ENCODE peak calls at places on chromosomes 16 and 17, in six cellular contexts. One of them, this sample, is unnamed.
A peak's percentile ranks its signal among the peaks of the same experiment; 100 is the strongest.

GRCh38 chr16:53261276-53261675 is 173.0 kb upstream of the RBL2 start:
- DNase-seq in AG08396: no peak
- DNase-seq in GM06990: no peak
- DNase-seq in NCI-H2107: no peak
- DNase-seq in head of caudate nucleus: no peak
- DNase-seq in brain pericyte: no peak
- DNase-seq in this sample: no peak

GRCh38 chr17:2232244-2232638 is 71.3 kb downstream of the SMG6 start:
- DNase-seq in AG08396: no peak
- DNase-seq in GM06990: no peak
- DNase-seq in NCI-H2107: no peak
- DNase-seq in head of caudate nucleus: no peak
- DNase-seq in brain pericyte: no peak
- DNase-seq in this sample: no peak

GRCh38 chr17:31068291-31068690 is 26.5 kb upstream of the NF1 start:
- DNase-seq in AG08396: no peak
- DNase-seq in GM06990: peak; percentile 20
- DNase-seq in NCI-H2107: no peak
- DNase-seq in head of caudate nucleus: peak; percentile 31
- DNase-seq in brain pericyte: no peak
- DNase-seq in this sample: peak; percentile 26

GRCh38 chr17:73203135-73203787 is 10.4 kb downstream of the COG1 start:
- DNase-seq in AG08396: no peak
- DNase-seq in GM06990: no peak
- DNase-seq in NCI-H2107: no peak
- DNase-seq in head of caudate nucleus: no peak
- DNase-seq in brain pericyte: no peak
- DNase-seq in this sample: no peak

GRCh38 chr16:87954361-87954760 is 3.1 kb downstream of the BANP start:
- DNase-seq in AG08396: no peak
- DNase-seq in GM06990: no peak
- DNase-seq in NCI-H2107: no peak
- DNase-seq in head of caudate nucleus: no peak
- DNase-seq in brain pericyte: no peak
- DNase-seq in this sample: no peak

GRCh38 chr17:12489307-12489706 is 176.4 kb upstream of the MYOCD start:
- DNase-seq in AG08396: no peak
- DNase-seq in GM06990: no peak
- DNase-seq in NCI-H2107: no peak
- DNase-seq in head of caudate nucleus: no peak
- DNase-seq in brain pericyte: no peak
- DNase-seq in this sample: no peak

GRCh38 chr17:40560592-40561293 is 4.5 kb downstream of the CCR7 start:
- DNase-seq in AG08396: no peak
- DNase-seq in GM06990: peak; percentile 91
- DNase-seq in NCI-H2107: no peak
- DNase-seq in head of caudate nucleus: no peak
- DNase-seq in brain pericyte: no peak
- DNase-seq in this sample: peak; percentile 71

GRCh38 chr17:76586741-76587487 is 1.3 kb upstream of the ST6GALNAC2 start:
- DNase-seq in AG08396: no peak
- DNase-seq in GM06990: no peak
- DNase-seq in NCI-H2107: peak; percentile 26
- DNase-seq in head of caudate nucleus: peak; percentile 14
- DNase-seq in brain pericyte: no peak
- DNase-seq in this sample: no peak

GRCh38 chr16:77732241-77732946 is 10.1 kb downstream of the NUDT7 start:
- DNase-seq in AG08396: no peak
- DNase-seq in GM06990: no peak
- DNase-seq in NCI-H2107: no peak
- DNase-seq in head of caudate nucleus: no peak
- DNase-seq in brain pericyte: no peak
- DNase-seq in this sample: no peak

GRCh38 chr16:673399-673991 is 2.0 kb upstream of the RHBDL1 start:
- DNase-seq in AG08396: no peak
- DNase-seq in GM06990: no peak
- DNase-seq in NCI-H2107: no peak
- DNase-seq in head of caudate nucleus: no peak
- DNase-seq in brain pericyte: no peak
- DNase-seq in this sample: no peak

GRCh38 chr16:86663691-86664517 is 85.6 kb downstream of the FOXL1 start:
- DNase-seq in AG08396: no peak
- DNase-seq in GM06990: no peak
- DNase-seq in NCI-H2107: no peak
- DNase-seq in head of caudate nucleus: no peak
- DNase-seq in brain pericyte: no peak
- DNase-seq in this sample: no peak

GRCh38 chr16:50153648-50154368 is 702 bp downstream of the TENT4B start:
- DNase-seq in AG08396: peak; percentile 57
- DNase-seq in GM06990: peak; percentile 60
- DNase-seq in NCI-H2107: no peak
- DNase-seq in head of caudate nucleus: peak; percentile 9
- DNase-seq in brain pericyte: no peak
- DNase-seq in this sample: peak; percentile 32

GRCh38 chr16:51152691-51153261 is 1.7 kb upstream of the SALL1 start:
- DNase-seq in AG08396: peak; percentile 60
- DNase-seq in GM06990: no peak
- DNase-seq in NCI-H2107: no peak
- DNase-seq in head of caudate nucleus: peak; percentile 32
- DNase-seq in brain pericyte: no peak
- DNase-seq in this sample: no peak

GRCh38 chr17:40191237-40192208 is 14.3 kb downstream of the RAPGEFL1 start:
- DNase-seq in AG08396: peak; percentile 85
- DNase-seq in GM06990: peak; percentile 77
- DNase-seq in NCI-H2107: peak; percentile 41
- DNase-seq in head of caudate nucleus: peak; percentile 81
- DNase-seq in brain pericyte: no peak
- DNase-seq in this sample: peak; percentile 68

GRCh38 chr17:80262291-80262690 is 1.6 kb downstream of the RNF213 start:
- DNase-seq in AG08396: no peak
- DNase-seq in GM06990: no peak
- DNase-seq in NCI-H2107: no peak
- DNase-seq in head of caudate nucleus: no peak
- DNase-seq in brain pericyte: no peak
- DNase-seq in this sample: no peak

GRCh38 chr16:4521971-4522623 is 16.5 kb downstream of the CDIP1 start:
- DNase-seq in AG08396: no peak
- DNase-seq in GM06990: no peak
- DNase-seq in NCI-H2107: peak; percentile 89
- DNase-seq in head of caudate nucleus: peak; percentile 87
- DNase-seq in brain pericyte: peak; percentile 84
- DNase-seq in this sample: no peak

GRCh38 chr17:47978324-47978723 is 7.4 kb downstream of the CDK5RAP3 start:
- DNase-seq in AG08396: peak; percentile 80
- DNase-seq in GM06990: no peak
- DNase-seq in NCI-H2107: peak; percentile 52
- DNase-seq in head of caudate nucleus: peak; percentile 58
- DNase-seq in brain pericyte: no peak
- DNase-seq in this sample: peak; percentile 30

GRCh38 chr17:61361084-61361483 is 38.6 kb upstream of the TBX2 start:
- DNase-seq in AG08396: peak; percentile 68
- DNase-seq in GM06990: no peak
- DNase-seq in NCI-H2107: no peak
- DNase-seq in head of caudate nucleus: no peak
- DNase-seq in brain pericyte: no peak
- DNase-seq in this sample: no peak

GRCh38 chr16:81826523-81826922 is 47.4 kb downstream of the PLCG2 start:
- DNase-seq in AG08396: no peak
- DNase-seq in GM06990: no peak
- DNase-seq in NCI-H2107: no peak
- DNase-seq in head of caudate nucleus: no peak
- DNase-seq in brain pericyte: no peak
- DNase-seq in this sample: no peak

This sample was measured in memory B cell.